ENCODE peak calls at places on chromosomes 16 and 17, in ten cellular contexts. One of them, this sample, is unnamed.

GRCh38 chr16:3087243-3087791 is 11.8 kb downstream of the ZSCAN10 start:
- DNase-seq in HCT116: no peak
- DNase-seq in pancreas: no peak
- DNase-seq in transverse colon: no peak
- DNase-seq in endodermal cell: peak
- DNase-seq in neuronal stem cell: no peak
- DNase-seq in CD4-positive, alpha-beta memory T cell: no peak
- DNase-seq in heart left ventricle: peak
- DNase-seq in AG04450: no peak
- DNase-seq in lower lobe of right lung: no peak
- DNase-seq in this sample: no peak

GRCh38 chr17:35051579-35052239 is 11.8 kb downstream of the RFFL start:
- DNase-seq in HCT116: no peak
- DNase-seq in pancreas: no peak
- DNase-seq in transverse colon: no peak
- DNase-seq in endodermal cell: no peak
- DNase-seq in neuronal stem cell: no peak
- DNase-seq in CD4-positive, alpha-beta memory T cell: no peak
- DNase-seq in heart left ventricle: no peak
- DNase-seq in AG04450: no peak
- DNase-seq in lower lobe of right lung: no peak
- DNase-seq in this sample: no peak

GRCh38 chr16:65005696-65006095 is 116.2 kb downstream of the CDH11 start:
- DNase-seq in HCT116: no peak
- DNase-seq in pancreas: no peak
- DNase-seq in transverse colon: no peak
- DNase-seq in endodermal cell: no peak
- DNase-seq in neuronal stem cell: no peak
- DNase-seq in CD4-positive, alpha-beta memory T cell: no peak
- DNase-seq in heart left ventricle: no peak
- DNase-seq in AG04450: no peak
- DNase-seq in lower lobe of right lung: no peak
- DNase-seq in this sample: no peak

GRCh38 chr16:10033561-10033960 is 148.7 kb downstream of the GRIN2A start:
- DNase-seq in HCT116: no peak
- DNase-seq in pancreas: no peak
- DNase-seq in transverse colon: no peak
- DNase-seq in endodermal cell: no peak
- DNase-seq in neuronal stem cell: no peak
- DNase-seq in CD4-positive, alpha-beta memory T cell: no peak
- DNase-seq in heart left ventricle: no peak
- DNase-seq in AG04450: no peak
- DNase-seq in lower lobe of right lung: no peak
- DNase-seq in this sample: no peak

GRCh38 chr17:66281671-66282369 is 20.6 kb upstream of the PRKCA start:
- DNase-seq in HCT116: no peak
- DNase-seq in pancreas: no peak
- DNase-seq in transverse colon: no peak
- DNase-seq in endodermal cell: no peak
- DNase-seq in neuronal stem cell: no peak
- DNase-seq in CD4-positive, alpha-beta memory T cell: no peak
- DNase-seq in heart left ventricle: no peak
- DNase-seq in AG04450: no peak
- DNase-seq in lower lobe of right lung: no peak
- DNase-seq in this sample: no peak

GRCh38 chr16:85514601-85515318 is 98.4 kb upstream of the GSE1 start:
- DNase-seq in HCT116: peak
- DNase-seq in pancreas: peak
- DNase-seq in transverse colon: peak
- DNase-seq in endodermal cell: peak
- DNase-seq in neuronal stem cell: peak
- DNase-seq in CD4-positive, alpha-beta memory T cell: no peak
- DNase-seq in heart left ventricle: peak
- DNase-seq in AG04450: peak
- DNase-seq in lower lobe of right lung: peak
- DNase-seq in this sample: no peak

GRCh38 chr16:65012357-65012756 is 109.5 kb downstream of the CDH11 start:
- DNase-seq in HCT116: no peak
- DNase-seq in pancreas: no peak
- DNase-seq in transverse colon: no peak
- DNase-seq in endodermal cell: no peak
- DNase-seq in neuronal stem cell: no peak
- DNase-seq in CD4-positive, alpha-beta memory T cell: no peak
- DNase-seq in heart left ventricle: no peak
- DNase-seq in AG04450: no peak
- DNase-seq in lower lobe of right lung: no peak
- DNase-seq in this sample: no peak

GRCh38 chr16:78655481-78656114 is 556.1 kb downstream of the WWOX start:
- DNase-seq in HCT116: no peak
- DNase-seq in pancreas: no peak
- DNase-seq in transverse colon: no peak
- DNase-seq in endodermal cell: no peak
- DNase-seq in neuronal stem cell: no peak
- DNase-seq in CD4-positive, alpha-beta memory T cell: no peak
- DNase-seq in heart left ventricle: no peak
- DNase-seq in AG04450: no peak
- DNase-seq in lower lobe of right lung: no peak
- DNase-seq in this sample: no peak

GRCh38 chr16:55503726-55504553 is 4.9 kb upstream of the LPCAT2 start:
- DNase-seq in HCT116: no peak
- DNase-seq in pancreas: no peak
- DNase-seq in transverse colon: no peak
- DNase-seq in endodermal cell: no peak
- DNase-seq in neuronal stem cell: no peak
- DNase-seq in CD4-positive, alpha-beta memory T cell: no peak
- DNase-seq in heart left ventricle: no peak
- DNase-seq in AG04450: no peak
- DNase-seq in lower lobe of right lung: no peak
- DNase-seq in this sample: no peak

DNA sequence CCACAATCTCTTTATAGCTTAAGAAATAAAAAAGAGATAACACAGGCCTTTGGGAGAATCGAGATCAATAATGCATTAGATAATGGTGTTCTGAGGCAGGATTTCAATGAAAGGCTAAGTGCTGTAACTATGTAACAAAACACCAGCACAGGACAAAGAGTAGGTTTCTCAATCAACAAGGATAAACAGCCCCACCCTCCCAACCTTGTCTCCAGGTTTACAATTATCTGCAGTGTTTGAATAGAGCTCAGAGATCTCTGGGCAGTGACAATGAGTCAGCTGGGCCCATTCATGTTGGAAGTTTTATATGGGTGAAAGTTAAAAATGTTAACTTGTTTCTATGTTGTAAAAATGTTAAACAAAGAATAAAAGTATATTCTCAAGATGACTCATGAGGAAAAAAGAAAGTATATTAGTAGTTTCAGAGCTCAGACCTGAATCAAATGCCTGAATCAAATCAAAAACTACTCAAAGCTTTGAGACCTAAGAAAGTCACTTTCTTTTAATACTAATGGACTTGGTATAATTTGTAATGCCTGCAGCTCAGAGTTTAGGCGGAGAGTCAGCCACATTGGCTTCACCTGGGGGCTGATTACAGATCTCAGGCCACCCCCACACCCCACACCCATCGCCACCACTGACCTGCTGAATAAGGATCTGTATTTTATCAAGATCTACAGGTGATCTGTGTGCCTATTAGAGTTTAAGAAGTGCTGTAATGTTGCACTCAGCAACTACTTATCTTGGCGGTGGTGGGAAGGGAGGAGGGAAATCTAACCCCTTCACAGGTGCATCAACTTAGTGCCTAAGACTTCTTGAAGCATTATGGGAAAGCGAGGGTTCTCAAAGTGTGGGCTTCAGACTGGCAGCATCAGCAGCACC is 17.2 kb upstream of the KRT20 start:
- DNase-seq in HCT116: peak
- DNase-seq in pancreas: no peak
- DNase-seq in transverse colon: peak
- DNase-seq in endodermal cell: peak
- DNase-seq in neuronal stem cell: no peak
- DNase-seq in CD4-positive, alpha-beta memory T cell: no peak
- DNase-seq in heart left ventricle: no peak
- DNase-seq in AG04450: no peak
- DNase-seq in lower lobe of right lung: no peak
- DNase-seq in this sample: no peak
- H3K4me3 ChIP-seq in HCT116: no peak
- H3K4me3 ChIP-seq in pancreas: no peak
- H3K4me3 ChIP-seq in transverse colon: peak
- H3K4me3 ChIP-seq in endodermal cell: peak
- H3K4me3 ChIP-seq in neuronal stem cell: no peak
- H3K4me3 ChIP-seq in CD4-positive, alpha-beta memory T cell: no peak
- H3K4me3 ChIP-seq in heart left ventricle: no peak
- H3K4me3 ChIP-seq in AG04450: no peak
- H3K4me3 ChIP-seq in lower lobe of right lung: no peak
- H3K4me3 ChIP-seq in this sample: no peak

DNA sequence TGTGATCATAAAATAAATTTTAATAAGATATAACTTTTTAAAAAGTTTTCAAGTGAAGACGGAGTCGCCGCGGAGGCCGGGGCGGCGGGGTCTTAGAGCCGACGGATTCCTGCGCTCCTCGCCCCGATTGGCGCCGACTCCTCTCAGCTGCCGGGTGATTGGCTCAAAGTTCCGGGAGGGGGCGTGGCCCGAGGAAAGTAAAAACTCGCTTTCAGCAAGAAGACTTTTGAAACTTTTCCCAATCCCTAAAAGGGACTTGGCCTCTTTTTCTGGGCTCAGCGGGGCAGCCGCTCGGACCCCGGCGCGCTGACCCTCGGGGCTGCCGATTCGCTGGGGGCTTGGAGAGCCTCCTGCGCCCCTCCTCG is at the start of gene FOXC2:
- DNase-seq in HCT116: no peak
- DNase-seq in pancreas: peak
- DNase-seq in transverse colon: peak
- DNase-seq in endodermal cell: peak
- DNase-seq in neuronal stem cell: peak
- DNase-seq in CD4-positive, alpha-beta memory T cell: peak
- DNase-seq in heart left ventricle: peak
- DNase-seq in AG04450: peak
- DNase-seq in lower lobe of right lung: peak
- DNase-seq in this sample: peak
- H3K27ac ChIP-seq in HCT116: no peak
- H3K27ac ChIP-seq in pancreas: no peak
- H3K27ac ChIP-seq in transverse colon: peak
- H3K27ac ChIP-seq in endodermal cell: no peak
- H3K27ac ChIP-seq in neuronal stem cell: no peak
- H3K27ac ChIP-seq in CD4-positive, alpha-beta memory T cell: no peak
- H3K27ac ChIP-seq in heart left ventricle: peak
- H3K27ac ChIP-seq in AG04450: peak
- H3K27ac ChIP-seq in lower lobe of right lung: peak
- H3K27ac ChIP-seq in this sample: no peak

DNA sequence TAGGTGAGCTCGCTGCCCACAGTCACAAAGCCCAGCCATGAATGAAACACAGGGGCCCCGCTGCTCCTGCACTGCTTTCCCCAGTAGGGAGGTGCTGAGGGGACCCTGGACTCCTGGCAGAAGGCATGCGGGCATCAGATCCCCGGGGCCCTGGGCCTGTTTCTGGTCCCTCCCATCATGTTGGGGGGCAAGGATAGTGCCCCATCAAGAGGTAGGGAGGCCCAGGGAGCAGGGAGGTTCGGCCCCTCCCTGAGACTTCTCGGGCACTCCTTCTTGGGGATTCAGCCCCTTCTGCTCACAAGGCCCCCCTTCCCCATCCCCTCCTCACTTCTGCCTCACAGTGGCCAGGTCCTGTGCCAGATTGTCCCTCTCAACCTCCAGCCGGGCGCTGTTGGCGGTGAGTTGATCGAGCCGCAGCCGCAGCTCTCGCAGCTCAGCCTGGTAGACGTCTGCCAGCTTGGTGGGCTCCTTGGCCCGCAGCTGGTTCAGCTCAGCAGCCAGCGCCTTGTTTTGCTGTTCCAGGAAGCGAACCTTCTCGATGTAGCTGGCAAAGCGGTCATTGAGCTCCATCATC is 515 bp downstream of the GFAP start:
- DNase-seq in HCT116: no peak
- DNase-seq in pancreas: no peak
- DNase-seq in transverse colon: no peak
- DNase-seq in endodermal cell: peak
- DNase-seq in neuronal stem cell: no peak
- DNase-seq in CD4-positive, alpha-beta memory T cell: no peak
- DNase-seq in heart left ventricle: no peak
- DNase-seq in AG04450: no peak
- DNase-seq in lower lobe of right lung: peak
- DNase-seq in this sample: no peak
- H3K4me3 ChIP-seq in HCT116: no peak
- H3K4me3 ChIP-seq in pancreas: no peak
- H3K4me3 ChIP-seq in transverse colon: no peak
- H3K4me3 ChIP-seq in endodermal cell: no peak
- H3K4me3 ChIP-seq in neuronal stem cell: no peak
- H3K4me3 ChIP-seq in CD4-positive, alpha-beta memory T cell: no peak
- H3K4me3 ChIP-seq in heart left ventricle: no peak
- H3K4me3 ChIP-seq in AG04450: no peak
- H3K4me3 ChIP-seq in lower lobe of right lung: no peak
- H3K4me3 ChIP-seq in this sample: no peak

GRCh38 chr16:15613676-15614075 is 29.3 kb downstream of the MARF1 start:
- DNase-seq in HCT116: peak
- DNase-seq in pancreas: no peak
- DNase-seq in transverse colon: no peak
- DNase-seq in endodermal cell: no peak
- DNase-seq in neuronal stem cell: no peak
- DNase-seq in CD4-positive, alpha-beta memory T cell: no peak
- DNase-seq in heart left ventricle: no peak
- DNase-seq in AG04450: no peak
- DNase-seq in lower lobe of right lung: no peak
- DNase-seq in this sample: no peak

GRCh38 chr16:15608398-15609285 is 34.3 kb downstream of the MARF1 start:
- DNase-seq in HCT116: no peak
- DNase-seq in pancreas: no peak
- DNase-seq in transverse colon: no peak
- DNase-seq in endodermal cell: no peak
- DNase-seq in neuronal stem cell: no peak
- DNase-seq in CD4-positive, alpha-beta memory T cell: no peak
- DNase-seq in heart left ventricle: no peak
- DNase-seq in AG04450: peak
- DNase-seq in lower lobe of right lung: no peak
- DNase-seq in this sample: no peak

GRCh38 chr16:15610369-15610871 is 32.5 kb downstream of the MARF1 start:
- DNase-seq in HCT116: no peak
- DNase-seq in pancreas: no peak
- DNase-seq in transverse colon: no peak
- DNase-seq in endodermal cell: no peak
- DNase-seq in neuronal stem cell: no peak
- DNase-seq in CD4-positive, alpha-beta memory T cell: no peak
- DNase-seq in heart left ventricle: no peak
- DNase-seq in AG04450: no peak
- DNase-seq in lower lobe of right lung: no peak
- DNase-seq in this sample: no peak

GRCh38 chr16:15609286-15609649 is 33.7 kb downstream of the MARF1 start:
- DNase-seq in HCT116: no peak
- DNase-seq in pancreas: no peak
- DNase-seq in transverse colon: no peak
- DNase-seq in endodermal cell: no peak
- DNase-seq in neuronal stem cell: no peak
- DNase-seq in CD4-positive, alpha-beta memory T cell: no peak
- DNase-seq in heart left ventricle: no peak
- DNase-seq in AG04450: no peak
- DNase-seq in lower lobe of right lung: no peak
- DNase-seq in this sample: no peak

DNA sequence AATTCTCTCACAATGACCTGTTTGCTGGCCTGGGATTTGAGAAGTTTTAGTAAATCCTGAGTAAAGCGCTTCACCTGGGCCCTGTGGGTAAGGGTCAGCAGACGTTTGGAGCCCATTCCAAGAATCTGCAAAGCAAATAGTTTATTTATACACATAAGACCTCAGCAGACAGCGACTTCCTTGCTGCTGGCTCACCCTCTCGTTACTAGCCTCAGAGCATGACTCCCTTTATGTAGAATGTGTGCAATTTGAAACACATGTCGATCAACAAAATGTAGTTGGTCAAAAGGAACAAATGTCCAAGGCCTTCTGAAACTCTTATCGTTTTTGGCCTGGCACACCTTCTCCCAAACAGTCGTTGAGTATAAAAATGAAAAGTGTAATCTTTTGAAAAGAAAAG is 31.3 kb downstream of the MARF1 start:
- DNase-seq in HCT116: no peak
- DNase-seq in pancreas: no peak
- DNase-seq in transverse colon: no peak
- DNase-seq in endodermal cell: no peak
- DNase-seq in neuronal stem cell: no peak
- DNase-seq in CD4-positive, alpha-beta memory T cell: no peak
- DNase-seq in heart left ventricle: no peak
- DNase-seq in AG04450: no peak
- DNase-seq in lower lobe of right lung: no peak
- DNase-seq in this sample: no peak
- H3K27ac ChIP-seq in HCT116: no peak
- H3K27ac ChIP-seq in pancreas: peak
- H3K27ac ChIP-seq in transverse colon: no peak
- H3K27ac ChIP-seq in endodermal cell: no peak
- H3K27ac ChIP-seq in neuronal stem cell: no peak
- H3K27ac ChIP-seq in CD4-positive, alpha-beta memory T cell: no peak
- H3K27ac ChIP-seq in heart left ventricle: no peak
- H3K27ac ChIP-seq in AG04450: no peak
- H3K27ac ChIP-seq in lower lobe of right lung: no peak
- H3K27ac ChIP-seq in this sample: no peak